ENCODE peak calls at places on chromosomes 16 and 17, in five cellular contexts. One of them, this sample, is unnamed.
A peak's percentile ranks its signal among the peaks of the same experiment; 100 is the strongest.

GRCh38 chr16:9259914-9260608 is 168.6 kb downstream of the HAPSTR1 start:
- DNase-seq in Panc1: no peak
- DNase-seq in SK-N-SH: no peak
- DNase-seq in stomach: no peak
- DNase-seq in SJSA1: no peak
- DNase-seq in this sample: no peak

GRCh38 chr17:57309479-57309878 is 53.2 kb downstream of the MSI2 start:
- DNase-seq in Panc1: no peak
- DNase-seq in SK-N-SH: no peak
- DNase-seq in stomach: no peak
- DNase-seq in SJSA1: no peak
- DNase-seq in this sample: no peak

GRCh38 chr17:44865921-44866320 is 18.2 kb downstream of the HIGD1B start:
- DNase-seq in Panc1: no peak
- DNase-seq in SK-N-SH: no peak
- DNase-seq in stomach: no peak
- DNase-seq in SJSA1: peak; percentile 75
- DNase-seq in this sample: no peak

GRCh38 chr16:89958068-89958467 is 9.5 kb downstream of the DEF8 start:
- DNase-seq in Panc1: no peak
- DNase-seq in SK-N-SH: peak; percentile 93
- DNase-seq in stomach: no peak
- DNase-seq in SJSA1: peak; percentile 42
- DNase-seq in this sample: peak; percentile 94

GRCh38 chr17:6831662-6832263 is at the start of gene TEKT1:
- DNase-seq in Panc1: no peak
- DNase-seq in SK-N-SH: peak; percentile 45
- DNase-seq in stomach: peak; percentile 70
- DNase-seq in SJSA1: peak; percentile 53
- DNase-seq in this sample: peak; percentile 91

GRCh38 chr17:50931003-50931878 is 65.1 kb upstream of the TOB1 start:
- DNase-seq in Panc1: no peak
- DNase-seq in SK-N-SH: peak; percentile 95
- DNase-seq in stomach: peak; percentile 92
- DNase-seq in SJSA1: peak; percentile 79
- DNase-seq in this sample: peak; percentile 92

GRCh38 chr17:79146562-79146961 is 71.9 kb downstream of the ENGASE start:
- DNase-seq in Panc1: no peak
- DNase-seq in SK-N-SH: no peak
- DNase-seq in stomach: no peak
- DNase-seq in SJSA1: no peak
- DNase-seq in this sample: no peak

GRCh38 chr16:31696968-31697743 is 169.5 kb downstream of the AHSP start:
- DNase-seq in Panc1: peak; percentile 41
- DNase-seq in SK-N-SH: peak; percentile 76
- DNase-seq in stomach: no peak
- DNase-seq in SJSA1: peak; percentile 22
- DNase-seq in this sample: peak; percentile 71

GRCh38 chr17:61575352-61575975 is 15.6 kb downstream of the NACA2 start:
- DNase-seq in Panc1: no peak
- DNase-seq in SK-N-SH: no peak
- DNase-seq in stomach: no peak
- DNase-seq in SJSA1: no peak
- DNase-seq in this sample: no peak

GRCh38 chr16:73219176-73219575 is 171.2 kb upstream of the ZFHX3 start:
- DNase-seq in Panc1: no peak
- DNase-seq in SK-N-SH: no peak
- DNase-seq in stomach: no peak
- DNase-seq in SJSA1: no peak
- DNase-seq in this sample: no peak

GRCh38 chr17:54348234-54348633 is 525.5 kb downstream of the KIF2B start:
- DNase-seq in Panc1: no peak
- DNase-seq in SK-N-SH: no peak
- DNase-seq in stomach: no peak
- DNase-seq in SJSA1: no peak
- DNase-seq in this sample: no peak

GRCh38 chr16:24729967-24730815 is 740 bp downstream of the TNRC6A start:
- DNase-seq in Panc1: no peak
- DNase-seq in SK-N-SH: peak; percentile 80
- DNase-seq in stomach: peak; percentile 33
- DNase-seq in SJSA1: peak; percentile 55
- DNase-seq in this sample: peak; percentile 88

GRCh38 chr16:53848950-53849349 is 145.0 kb downstream of the FTO start:
- DNase-seq in Panc1: no peak
- DNase-seq in SK-N-SH: no peak
- DNase-seq in stomach: no peak
- DNase-seq in SJSA1: no peak
- DNase-seq in this sample: no peak

DNA sequence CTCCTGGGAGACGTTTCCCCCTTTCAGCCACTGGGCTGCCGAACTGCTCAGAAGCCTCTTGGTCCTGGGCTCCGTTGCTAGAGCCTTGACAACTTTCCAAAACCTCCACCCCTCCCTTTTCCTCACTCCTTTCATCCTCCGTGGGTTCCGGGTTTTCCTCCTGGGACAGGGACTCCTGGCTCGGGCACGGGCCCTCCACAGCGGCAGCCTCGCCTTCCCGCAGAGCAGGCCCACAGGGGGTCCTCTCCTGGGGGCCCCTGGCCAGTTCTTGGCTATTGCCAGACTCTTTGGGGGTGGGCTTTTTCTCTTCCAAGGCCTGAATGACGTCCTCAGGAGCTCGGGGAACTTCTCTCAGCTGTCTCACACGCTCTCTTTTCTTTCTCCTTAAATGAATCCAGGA is 19.3 kb upstream of the MNT start:
- DNase-seq in Panc1: no peak
- DNase-seq in SK-N-SH: no peak
- DNase-seq in stomach: no peak
- DNase-seq in SJSA1: no peak
- DNase-seq in this sample: peak; percentile 20
- H3K4me3 ChIP-seq in Panc1: no peak overlapping the region
- H3K4me3 ChIP-seq in SK-N-SH: no peak overlapping the region
- H3K4me3 ChIP-seq in stomach: no peak overlapping the region
- H3K4me3 ChIP-seq in SJSA1: no peak overlapping the region
- H3K4me3 ChIP-seq in this sample: no peak overlapping the region

GRCh38 chr16:86496262-86496928 is 13.9 kb upstream of the FOXF1 start:
- DNase-seq in Panc1: no peak
- DNase-seq in SK-N-SH: no peak
- DNase-seq in stomach: no peak
- DNase-seq in SJSA1: no peak
- DNase-seq in this sample: peak; percentile 56

GRCh38 chr16:86494039-86494564 is 16.2 kb upstream of the FOXF1 start:
- DNase-seq in Panc1: no peak
- DNase-seq in SK-N-SH: no peak
- DNase-seq in stomach: no peak
- DNase-seq in SJSA1: no peak
- DNase-seq in this sample: peak; percentile 81

GRCh38 chr16:86495756-86496261 is 14.5 kb upstream of the FOXF1 start:
- DNase-seq in Panc1: no peak
- DNase-seq in SK-N-SH: no peak
- DNase-seq in stomach: no peak
- DNase-seq in SJSA1: no peak
- DNase-seq in this sample: peak; percentile 72

GRCh38 chr16:86494565-86495356 is 15.6 kb upstream of the FOXF1 start:
- DNase-seq in Panc1: no peak
- DNase-seq in SK-N-SH: no peak
- DNase-seq in stomach: no peak
- DNase-seq in SJSA1: no peak
- DNase-seq in this sample: peak; percentile 82

DNA sequence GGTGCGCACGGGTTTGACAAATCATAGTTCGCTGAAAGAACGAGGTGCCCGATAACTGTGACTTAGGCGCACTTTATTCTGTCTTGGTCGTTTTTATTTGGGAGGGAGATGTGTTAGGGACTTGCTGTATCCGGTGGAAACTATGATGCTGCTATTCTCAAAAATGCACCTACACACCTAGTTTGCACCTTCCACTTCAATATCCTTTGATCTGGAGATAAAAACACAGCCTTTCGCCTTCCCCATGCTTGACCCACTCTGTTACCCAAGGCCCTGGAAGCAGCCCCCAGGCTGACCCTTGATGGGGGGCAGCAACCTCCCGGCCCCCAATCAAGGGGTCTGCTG is 15.0 kb upstream of the FOXF1 start:
- DNase-seq in Panc1: no peak
- DNase-seq in SK-N-SH: no peak
- DNase-seq in stomach: no peak
- DNase-seq in SJSA1: no peak
- DNase-seq in this sample: no peak
- H3K27me3 ChIP-seq in Panc1: peaks cover 27% of the 10 kb centered on the region
- H3K27me3 ChIP-seq in SK-N-SH: peaks cover 97% of the 10 kb centered on the region
- H3K27me3 ChIP-seq in stomach: peaks cover 10% of the 10 kb centered on the region
- H3K27me3 ChIP-seq in SJSA1: no peaks in the 10 kb centered on the region
- H3K27me3 ChIP-seq in this sample: peaks cover 98% of the 10 kb centered on the region

GRCh38 chr16:14564323-14564722 is 65.7 kb downstream of the PARN start:
- DNase-seq in Panc1: no peak
- DNase-seq in SK-N-SH: no peak
- DNase-seq in stomach: peak; percentile 65
- DNase-seq in SJSA1: no peak
- DNase-seq in this sample: peak; percentile 28
- H3K4me3 ChIP-seq in Panc1: no peak overlapping the region
- H3K4me3 ChIP-seq in SK-N-SH: no peak overlapping the region
- H3K4me3 ChIP-seq in stomach: peak overlapping the region; percentile 0
- H3K4me3 ChIP-seq in SJSA1: no peak overlapping the region
- H3K4me3 ChIP-seq in this sample: no peak overlapping the region

GRCh38 chr17:180380-181212 is 854 bp downstream of the DOC2B start:
- DNase-seq in Panc1: no peak
- DNase-seq in SK-N-SH: peak; percentile 76
- DNase-seq in stomach: no peak
- DNase-seq in SJSA1: no peak
- DNase-seq in this sample: peak; percentile 89
- H3K27me3 ChIP-seq in Panc1: no peaks in the 10 kb centered on the region
- H3K27me3 ChIP-seq in SK-N-SH: peaks cover 47% of the 10 kb centered on the region
- H3K27me3 ChIP-seq in stomach: peaks cover 12% of the 10 kb centered on the region
- H3K27me3 ChIP-seq in SJSA1: peaks cover 50% of the 10 kb centered on the region
- H3K27me3 ChIP-seq in this sample: peaks cover 55% of the 10 kb centered on the region

GRCh38 chr17:41793749-41794602 is 7.5 kb upstream of the JUP start:
- DNase-seq in Panc1: no peak
- DNase-seq in SK-N-SH: no peak
- DNase-seq in stomach: no peak
- DNase-seq in SJSA1: no peak
- DNase-seq in this sample: peak; percentile 82
- H3K4me3 ChIP-seq in Panc1: peak overlapping the region; percentile 45
- H3K4me3 ChIP-seq in SK-N-SH: no peak overlapping the region
- H3K4me3 ChIP-seq in stomach: no peak overlapping the region
- H3K4me3 ChIP-seq in SJSA1: no peak overlapping the region
- H3K4me3 ChIP-seq in this sample: no peak overlapping the region

DNA sequence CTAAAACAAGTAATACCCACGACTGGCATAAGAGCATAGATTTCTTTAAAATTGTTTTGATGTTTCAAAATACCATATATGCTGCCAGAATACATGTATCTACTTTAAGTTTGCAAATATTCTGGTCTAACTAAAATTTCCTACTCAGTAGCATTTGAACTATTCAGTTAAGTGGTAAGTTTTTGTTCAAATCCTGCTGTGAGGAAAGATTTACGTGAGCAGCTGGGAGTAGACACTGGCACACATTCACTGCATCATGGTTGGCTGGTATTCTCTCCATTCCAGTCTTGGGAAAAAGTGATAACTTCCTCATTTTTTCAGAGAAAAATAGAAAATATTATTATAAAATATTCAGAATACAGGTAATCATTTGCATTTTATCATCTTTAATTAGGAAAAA is 133.6 kb downstream of the SKAP1 start:
- DNase-seq in Panc1: no peak
- DNase-seq in SK-N-SH: no peak
- DNase-seq in stomach: no peak
- DNase-seq in SJSA1: no peak
- DNase-seq in this sample: no peak
- H3K27me3 ChIP-seq in Panc1: peaks cover 2% of the 10 kb centered on the region
- H3K27me3 ChIP-seq in SK-N-SH: peaks cover 56% of the 10 kb centered on the region
- H3K27me3 ChIP-seq in stomach: no peaks in the 10 kb centered on the region
- H3K27me3 ChIP-seq in SJSA1: no peaks in the 10 kb centered on the region
- H3K27me3 ChIP-seq in this sample: no peaks in the 10 kb centered on the region

This sample was measured in H7.